ENCODE peak calls at places on chromosome 9, in ten cellular contexts. H is heart left ventricle, E is choroid plexus epithelial cell, T is AG09309, A is A549, U is GM12865, R is lower leg skin, Q is neural progenitor cell, C is cardiac muscle cell, S is OCI-LY7. Z is an unnamed sample.

GRCh38 chr9:116337015-116337414 is 183.4 kb downstream of the PAPPA start:
- DNase-seq in Q (no peak), T (no peak), R (no peak), S (no peak), H (no peak), E (peak; percentile 75), A (no peak), C (peak; percentile 62), U (no peak), Z (peak; percentile 59)

GRCh38 chr9:22469928-22470544 is 23.4 kb downstream of the DMRTA1 start:
- DNase-seq in R (no peak), E (peak; percentile 55), C (peak; percentile 29), T (no peak), Q (peak; percentile 75), A (peak; percentile 49), H (no peak), S (peak; percentile 88), U (peak; percentile 37), Z (peak; percentile 51)

GRCh38 chr9:134571326-134571871 is 70.2 kb upstream of the COL5A1 start:
- DNase-seq in U (no peak), S (no peak), R (peak; percentile 11), Q (no peak), E (no peak), A (no peak), T (no peak), H (no peak), C (no peak), Z (no peak)

GRCh38 chr9:110116543-110116885 is 91.4 kb downstream of the C9orf152 start:
- DNase-seq in Q (no peak), T (peak; percentile 92), S (no peak), U (no peak), H (no peak), R (no peak), E (peak; percentile 94), C (peak; percentile 91), A (peak; percentile 74), Z (peak; percentile 99)

GRCh38 chr9:125476645-125477044 is 215.0 kb downstream of the GAPVD1 start:
- DNase-seq in Q (no peak), U (no peak), E (no peak), S (no peak), A (no peak), H (no peak), T (no peak), R (no peak), C (no peak), Z (no peak)

GRCh38 chr9:113705938-113706519 is 170.1 kb upstream of the ZNF618 start:
- DNase-seq in S (no peak), Q (no peak), E (no peak), A (no peak), R (no peak), T (no peak), C (no peak), U (no peak), H (no peak), Z (no peak)

GRCh38 chr9:18543406-18543965 is 69.5 kb downstream of the ADAMTSL1 start:
- DNase-seq in S (no peak), C (peak; percentile 72), T (peak; percentile 72), U (no peak), R (no peak), A (no peak), Q (no peak), H (no peak), E (peak; percentile 74), Z (peak; percentile 86)

GRCh38 chr9:37549527-37549926 is 26.7 kb downstream of the FBXO10 start:
- DNase-seq in H (no peak), S (no peak), R (no peak), T (no peak), A (no peak), Q (no peak), C (no peak), E (peak; percentile 38), U (no peak), Z (no peak)

GRCh38 chr9:117178596-117179111 is 236.2 kb downstream of the ASTN2 start:
- DNase-seq in E (peak; percentile 31), A (no peak), Q (peak; percentile 21), C (no peak), R (no peak), U (no peak), S (no peak), H (no peak), T (no peak), Z (no peak)

GRCh38 chr9:132794730-132795380 is 83.2 kb downstream of the AK8 start:
- DNase-seq in T (no peak), A (no peak), E (no peak), Q (no peak), U (peak; percentile 14), C (no peak), H (no peak), S (no peak), R (no peak), Z (no peak)

GRCh38 chr9:135332516-135332915 is 147.1 kb upstream of the PPP1R26 start:
- DNase-seq in R (no peak), S (no peak), E (no peak), H (no peak), T (no peak), Q (no peak), C (no peak), A (no peak), U (no peak), Z (no peak)

GRCh38 chr9:92151691-92152393 is 36.6 kb upstream of the SPTLC1 start:
- DNase-seq in U (no peak), R (no peak), Q (no peak), C (peak; percentile 44), E (peak; percentile 74), H (no peak), S (no peak), A (no peak), T (peak; percentile 52), Z (peak; percentile 95)

GRCh38 chr9:116944714-116945534 is 257.8 kb downstream of the TRIM32 start:
- DNase-seq in Q (no peak), A (no peak), S (no peak), C (no peak), E (no peak), R (no peak), T (no peak), H (no peak), U (no peak), Z (no peak)

GRCh38 chr9:98031935-98032334 is 24.6 kb upstream of the NANS start:
- DNase-seq in S (no peak), E (peak; percentile 50), U (no peak), A (no peak), Q (no peak), R (no peak), C (no peak), H (no peak), T (no peak), Z (peak; percentile 64)

GRCh38 chr9:76817489-76817888 is 53.3 kb downstream of the PCA3 start:
- DNase-seq in U (no peak), C (peak; percentile 38), S (no peak), Q (no peak), R (peak; percentile 61), H (no peak), T (peak; percentile 11), E (peak; percentile 81), A (peak; percentile 73), Z (peak; percentile 87)

GRCh38 chr9:129206401-129206800 is 28.3 kb upstream of the IER5L start:
- DNase-seq in U (no peak), H (no peak), Q (no peak), E (no peak), C (no peak), S (no peak), A (no peak), T (no peak), R (no peak), Z (no peak)

GRCh38 chr9:137078701-137079400 is 1.5 kb downstream of the UAP1L1 start:
- DNase-seq in E (peak; percentile 9), H (no peak), T (no peak), Q (peak; percentile 55), A (no peak), S (no peak), U (no peak), R (no peak), C (no peak), Z (no peak)

GRCh38 chr9:137075275-137075775 is 2.0 kb upstream of the UAP1L1 start:
- DNase-seq in C (no peak), S (no peak), H (no peak), A (no peak), T (no peak), U (no peak), R (no peak), E (no peak), Q (no peak), Z (no peak)

GRCh38 chr9:137077758-137078693 is 709 bp downstream of the UAP1L1 start:
- DNase-seq in C (peak; percentile 13), R (no peak), T (no peak), U (peak; percentile 66), E (peak; percentile 11), S (peak; percentile 42), Q (peak; percentile 44), H (no peak), A (no peak), Z (no peak)

GRCh38 chr9:137076636-137077009 is 694 bp upstream of the UAP1L1 start:
- DNase-seq in A (no peak), S (no peak), H (no peak), T (no peak), E (no peak), Q (no peak), R (no peak), U (no peak), C (no peak), Z (no peak)

GRCh38 chr9:137077010-137077747 is at the start of gene UAP1L1:
- DNase-seq in R (peak; percentile 73), U (peak; percentile 86), C (peak; percentile 65), A (peak; percentile 44), S (peak; percentile 64), T (no peak), E (peak; percentile 55), Q (peak; percentile 75), H (peak; percentile 78), Z (peak; percentile 73)
- H3K4me3 ChIP-seq in R (peak within 1 kb of the TSS; percentile 66), U (peak within 1 kb of the TSS; percentile 73), C (peak within 1 kb of the TSS; percentile 40), A (peak within 1 kb of the TSS; percentile 66), S (peak within 1 kb of the TSS; percentile 72), T (peak within 1 kb of the TSS; percentile 86), E (peak within 1 kb of the TSS; percentile 74), Q (peak within 1 kb of the TSS; percentile 44), H (peak within 1 kb of the TSS; percentile 65), Z (peak within 1 kb of the TSS; percentile 70)

GRCh38 chr9:103999375-104000062 is 94.6 kb upstream of the SMC2 start:
- DNase-seq in U (no peak), S (no peak), Q (no peak), A (no peak), R (no peak), H (no peak), C (no peak), E (no peak), T (no peak), Z (no peak)
- TF ChIP-seq CTCF in U (no peak), S (no peak), Q (no peak), A (no peak), R (no peak), H (no peak), C (no peak), E (no peak), T (no peak), Z (no peak)

GRCh38 chr9:72864327-72864726 is 88.5 kb downstream of the ALDH1A1 start:
- DNase-seq in C (no peak), A (no peak), T (no peak), S (no peak), R (no peak), H (no peak), Q (no peak), E (no peak), U (no peak), Z (peak; percentile 14)
- H3K4me3 ChIP-seq in C (no peak overlapping the region), A (no peak overlapping the region), T (no peak overlapping the region), S (no peak overlapping the region), R (no peak overlapping the region), H (no peak overlapping the region), Q (no peak overlapping the region), E (no peak overlapping the region), U (no peak overlapping the region), Z (no peak overlapping the region)

GRCh38 chr9:30574355-30575151 is 1809.9 kb upstream of the ACO1 start:
- DNase-seq in H (peak; percentile 15), S (no peak), R (no peak), A (peak; percentile 1), E (no peak), T (no peak), U (no peak), C (no peak), Q (no peak), Z (no peak)
- TF ChIP-seq CTCF in H (no peak), S (no peak), R (no peak), A (no peak), E (no peak), T (no peak), U (no peak), C (no peak), Q (no peak), Z (no peak)

Z was measured in cardiac fibroblast.